ENCODE peak calls at places on chromosome X, in five cellular contexts. One of them, this sample, is unnamed.

GRCh38 chrX:37815366-37815765 is 32.0 kb downstream of the DYNLT3 start:
- DNase-seq in pancreas: no peak
- DNase-seq in CD8-positive, alpha-beta T cell: no peak
- DNase-seq in brain microvascular endothelial cell: no peak
- DNase-seq in vagina: no peak
- DNase-seq in this sample: no peak

GRCh38 chrX:110514498-110514897 is 155.8 kb downstream of the RTL9 start:
- DNase-seq in vagina: no peak
- DNase-seq in CD8-positive, alpha-beta T cell: no peak
- DNase-seq in pancreas: no peak
- DNase-seq in brain microvascular endothelial cell: no peak
- DNase-seq in this sample: no peak

GRCh38 chrX:103215037-103215767 is at the start of gene BEX4:
- DNase-seq in pancreas: peak; percentile 78
- DNase-seq in vagina: no peak
- DNase-seq in brain microvascular endothelial cell: peak; percentile 59
- DNase-seq in CD8-positive, alpha-beta T cell: peak; percentile 80
- DNase-seq in this sample: no peak

GRCh38 chrX:10506781-10507180 is 113.6 kb downstream of the MID1 start:
- DNase-seq in pancreas: no peak
- DNase-seq in CD8-positive, alpha-beta T cell: no peak
- DNase-seq in vagina: no peak
- DNase-seq in brain microvascular endothelial cell: no peak
- DNase-seq in this sample: no peak

GRCh38 chrX:47513697-47514085 is 30.7 kb upstream of the ZNF41 start:
- DNase-seq in CD8-positive, alpha-beta T cell: no peak
- DNase-seq in vagina: no peak
- DNase-seq in pancreas: no peak
- DNase-seq in brain microvascular endothelial cell: peak; percentile 17
- DNase-seq in this sample: no peak

GRCh38 chrX:124239324-124239723 is 93.1 kb upstream of the TEX13D start:
- DNase-seq in brain microvascular endothelial cell: no peak
- DNase-seq in vagina: no peak
- DNase-seq in pancreas: no peak
- DNase-seq in CD8-positive, alpha-beta T cell: no peak
- DNase-seq in this sample: no peak

GRCh38 chrX:11733614-11734013 is 24.4 kb upstream of the MSL3 start:
- DNase-seq in pancreas: no peak
- DNase-seq in CD8-positive, alpha-beta T cell: no peak
- DNase-seq in vagina: no peak
- DNase-seq in brain microvascular endothelial cell: no peak
- DNase-seq in this sample: no peak

GRCh38 chrX:46407753-46408130 is 137.5 kb downstream of the ZNF674 start:
- DNase-seq in brain microvascular endothelial cell: no peak
- DNase-seq in pancreas: no peak
- DNase-seq in vagina: no peak
- DNase-seq in CD8-positive, alpha-beta T cell: no peak
- DNase-seq in this sample: no peak

GRCh38 chrX:29275928-29276327 is 688.7 kb downstream of the IL1RAPL1 start:
- DNase-seq in CD8-positive, alpha-beta T cell: no peak
- DNase-seq in brain microvascular endothelial cell: no peak
- DNase-seq in vagina: no peak
- DNase-seq in pancreas: no peak
- DNase-seq in this sample: no peak

GRCh38 chrX:151100796-151101195 is 75.6 kb upstream of the GPR50 start:
- DNase-seq in vagina: no peak
- DNase-seq in CD8-positive, alpha-beta T cell: no peak
- DNase-seq in pancreas: no peak
- DNase-seq in brain microvascular endothelial cell: no peak
- DNase-seq in this sample: no peak

GRCh38 chrX:11437642-11438379 is 144.6 kb downstream of the AMELX start:
- DNase-seq in CD8-positive, alpha-beta T cell: no peak
- DNase-seq in vagina: no peak
- DNase-seq in brain microvascular endothelial cell: peak; percentile 85
- DNase-seq in pancreas: peak; percentile 17
- DNase-seq in this sample: no peak

GRCh38 chrX:148049441-148049840 is 68.3 kb downstream of the FMR1NB start:
- DNase-seq in CD8-positive, alpha-beta T cell: no peak
- DNase-seq in brain microvascular endothelial cell: no peak
- DNase-seq in pancreas: no peak
- DNase-seq in vagina: no peak
- DNase-seq in this sample: no peak

GRCh38 chrX:117996918-117997480 is 119.6 kb downstream of the KLHL13 start:
- DNase-seq in pancreas: no peak
- DNase-seq in vagina: no peak
- DNase-seq in brain microvascular endothelial cell: no peak
- DNase-seq in CD8-positive, alpha-beta T cell: no peak
- DNase-seq in this sample: no peak

GRCh38 chrX:41468647-41469323 is 21.6 kb downstream of the NYX start:
- DNase-seq in CD8-positive, alpha-beta T cell: no peak
- DNase-seq in pancreas: no peak
- DNase-seq in vagina: no peak
- DNase-seq in brain microvascular endothelial cell: no peak
- DNase-seq in this sample: no peak

GRCh38 chrX:136185409-136186022 is 38.2 kb downstream of the FHL1 start:
- DNase-seq in CD8-positive, alpha-beta T cell: no peak
- DNase-seq in pancreas: no peak
- DNase-seq in brain microvascular endothelial cell: no peak
- DNase-seq in vagina: no peak
- DNase-seq in this sample: no peak

GRCh38 chrX:54230440-54231148 is 47.5 kb upstream of the FAM120C start:
- DNase-seq in CD8-positive, alpha-beta T cell: no peak
- DNase-seq in brain microvascular endothelial cell: no peak
- DNase-seq in vagina: no peak
- DNase-seq in pancreas: no peak
- DNase-seq in this sample: no peak

GRCh38 chrX:19334945-19335626 is 8.6 kb upstream of the PDHA1 start:
- DNase-seq in pancreas: no peak
- DNase-seq in brain microvascular endothelial cell: peak; percentile 9
- DNase-seq in vagina: no peak
- DNase-seq in CD8-positive, alpha-beta T cell: no peak
- DNase-seq in this sample: no peak

GRCh38 chrX:25998687-25999086 is 139.5 kb upstream of the MAGEB18 start:
- DNase-seq in CD8-positive, alpha-beta T cell: no peak
- DNase-seq in vagina: no peak
- DNase-seq in brain microvascular endothelial cell: no peak
- DNase-seq in pancreas: no peak
- DNase-seq in this sample: no peak

GRCh38 chrX:41273638-41274037 is 60.3 kb upstream of the DDX3X start:
- DNase-seq in CD8-positive, alpha-beta T cell: no peak
- DNase-seq in vagina: no peak
- DNase-seq in brain microvascular endothelial cell: no peak
- DNase-seq in pancreas: no peak
- DNase-seq in this sample: no peak

GRCh38 chrX:138191998-138192397 is 519.5 kb downstream of the FGF13 start:
- DNase-seq in brain microvascular endothelial cell: peak; percentile 20
- DNase-seq in pancreas: peak; percentile 10
- DNase-seq in vagina: no peak
- DNase-seq in CD8-positive, alpha-beta T cell: no peak
- DNase-seq in this sample: no peak

GRCh38 chrX:3545901-3546300 is 167.5 kb downstream of the PRKX start:
- DNase-seq in brain microvascular endothelial cell: no peak
- DNase-seq in CD8-positive, alpha-beta T cell: no peak
- DNase-seq in vagina: no peak
- DNase-seq in pancreas: no peak
- DNase-seq in this sample: no peak

GRCh38 chrX:106177106-106177981 is 9.2 kb downstream of the PWWP3B start:
- DNase-seq in brain microvascular endothelial cell: peak; percentile 61
- DNase-seq in pancreas: peak; percentile 30
- DNase-seq in CD8-positive, alpha-beta T cell: no peak
- DNase-seq in vagina: no peak
- DNase-seq in this sample: no peak

GRCh38 chrX:40205471-40205870 is 107.7 kb upstream of the BCOR start:
- DNase-seq in vagina: no peak
- DNase-seq in pancreas: no peak
- DNase-seq in CD8-positive, alpha-beta T cell: no peak
- DNase-seq in brain microvascular endothelial cell: no peak
- DNase-seq in this sample: no peak

GRCh38 chrX:135345328-135345645 is 36.0 kb downstream of the ETDC start:
- DNase-seq in pancreas: peak; percentile 66
- DNase-seq in vagina: no peak
- DNase-seq in brain microvascular endothelial cell: peak; percentile 27
- DNase-seq in CD8-positive, alpha-beta T cell: no peak
- DNase-seq in this sample: no peak

GRCh38 chrX:19879181-19879580 is 8.2 kb downstream of the SH3KBP1 start:
- DNase-seq in CD8-positive, alpha-beta T cell: no peak
- DNase-seq in pancreas: no peak
- DNase-seq in vagina: no peak
- DNase-seq in brain microvascular endothelial cell: no peak
- DNase-seq in this sample: no peak

GRCh38 chrX:51006068-51006467 is 95.5 kb downstream of the BMP15 start:
- DNase-seq in vagina: no peak
- DNase-seq in pancreas: no peak
- DNase-seq in CD8-positive, alpha-beta T cell: no peak
- DNase-seq in brain microvascular endothelial cell: no peak
- DNase-seq in this sample: no peak

GRCh38 chrX:102599950-102600579 is 750 bp downstream of the ARMCX5 start:
- DNase-seq in pancreas: no peak
- DNase-seq in CD8-positive, alpha-beta T cell: no peak
- DNase-seq in vagina: no peak
- DNase-seq in brain microvascular endothelial cell: peak; percentile 11
- DNase-seq in this sample: no peak

GRCh38 chrX:39519213-39519544 is 578.6 kb downstream of the BCOR start:
- DNase-seq in brain microvascular endothelial cell: no peak
- DNase-seq in vagina: no peak
- DNase-seq in pancreas: peak; percentile 29
- DNase-seq in CD8-positive, alpha-beta T cell: no peak
- DNase-seq in this sample: no peak

GRCh38 chrX:19991350-19991718 is 473 bp upstream of the BCLAF3 start:
- DNase-seq in CD8-positive, alpha-beta T cell: no peak
- DNase-seq in vagina: no peak
- DNase-seq in brain microvascular endothelial cell: no peak
- DNase-seq in pancreas: no peak
- DNase-seq in this sample: no peak

GRCh38 chrX:2696698-2697215 is 5.7 kb downstream of the CD99 start:
- DNase-seq in pancreas: no peak
- DNase-seq in CD8-positive, alpha-beta T cell: peak; percentile 49
- DNase-seq in brain microvascular endothelial cell: peak; percentile 84
- DNase-seq in vagina: no peak
- DNase-seq in this sample: no peak

GRCh38 chrX:8811611-8812010 is 10.4 kb upstream of the FAM9A start:
- DNase-seq in vagina: no peak
- DNase-seq in pancreas: no peak
- DNase-seq in CD8-positive, alpha-beta T cell: no peak
- DNase-seq in brain microvascular endothelial cell: no peak
- DNase-seq in this sample: no peak
- H3K4me3 ChIP-seq in vagina: no peak overlapping the region
- H3K4me3 ChIP-seq in pancreas: no peak overlapping the region
- H3K4me3 ChIP-seq in CD8-positive, alpha-beta T cell: no peak overlapping the region
- H3K4me3 ChIP-seq in brain microvascular endothelial cell: no peak overlapping the region
- H3K4me3 ChIP-seq in this sample: no peak overlapping the region

DNA sequence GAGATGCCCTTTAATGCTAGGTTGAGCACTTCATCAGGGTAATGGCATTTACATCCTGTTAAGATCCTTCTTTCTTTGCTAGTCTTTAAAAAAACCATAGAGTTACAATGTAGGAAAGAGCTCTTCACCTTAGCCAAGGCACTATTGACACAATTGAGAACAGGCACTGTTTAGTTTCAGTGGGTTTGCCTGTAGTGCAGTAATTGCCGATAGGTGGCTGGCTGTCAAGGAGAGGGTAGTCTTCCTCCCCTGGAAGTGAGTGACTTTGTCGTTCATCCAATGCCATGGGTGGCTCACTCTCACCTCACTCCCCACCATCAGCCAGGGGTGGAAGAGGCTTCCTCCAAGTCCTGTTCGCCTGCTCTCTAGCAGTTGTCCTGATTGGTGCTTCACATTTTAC is 34.7 kb downstream of the SMS start:
- DNase-seq in vagina: no peak
- DNase-seq in brain microvascular endothelial cell: no peak
- DNase-seq in CD8-positive, alpha-beta T cell: no peak
- DNase-seq in pancreas: no peak
- DNase-seq in this sample: no peak
- H3K36me3 ChIP-seq in vagina: peaks cover 10% of the 10 kb centered on the region
- H3K36me3 ChIP-seq in brain microvascular endothelial cell: peaks cover 12% of the 10 kb centered on the region
- H3K36me3 ChIP-seq in CD8-positive, alpha-beta T cell: no peaks in the 10 kb centered on the region
- H3K36me3 ChIP-seq in pancreas: no peaks in the 10 kb centered on the region
- H3K36me3 ChIP-seq in this sample: no peaks in the 10 kb centered on the region

GRCh38 chrX:79336869-79337815 is 30.0 kb downstream of the ITM2A start:
- DNase-seq in brain microvascular endothelial cell: no peak
- DNase-seq in pancreas: no peak
- DNase-seq in CD8-positive, alpha-beta T cell: no peak
- DNase-seq in vagina: no peak
- DNase-seq in this sample: no peak
- TF ChIP-seq CTCF in brain microvascular endothelial cell: no peak
- TF ChIP-seq CTCF in pancreas: no peak
- TF ChIP-seq CTCF in CD8-positive, alpha-beta T cell: no peak
- TF ChIP-seq CTCF in vagina: no peak
- TF ChIP-seq CTCF in this sample: no peak

DNA sequence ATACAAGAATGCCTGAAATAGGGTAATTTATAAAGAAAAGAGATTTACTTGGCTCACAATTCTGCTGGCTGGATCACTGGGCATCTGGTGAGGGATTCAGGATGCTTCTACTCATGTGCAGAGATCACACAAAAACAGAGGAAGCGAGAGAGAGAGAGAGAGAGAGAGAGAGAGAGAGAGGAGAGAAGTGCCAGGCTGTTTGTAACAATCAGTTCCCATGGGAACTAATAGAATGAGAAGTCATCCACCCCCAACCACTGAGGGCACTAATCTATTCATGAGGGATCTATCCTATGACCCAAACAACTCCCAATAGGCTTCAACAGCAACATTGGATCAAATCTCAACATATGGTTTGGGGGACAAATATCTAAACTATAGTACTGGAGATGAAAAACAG is 66.3 kb upstream of the FAM9A start:
- DNase-seq in brain microvascular endothelial cell: no peak
- DNase-seq in vagina: no peak
- DNase-seq in CD8-positive, alpha-beta T cell: no peak
- DNase-seq in pancreas: no peak
- DNase-seq in this sample: no peak
- H3K4me3 ChIP-seq in brain microvascular endothelial cell: no peak overlapping the region
- H3K4me3 ChIP-seq in vagina: no peak overlapping the region
- H3K4me3 ChIP-seq in CD8-positive, alpha-beta T cell: no peak overlapping the region
- H3K4me3 ChIP-seq in pancreas: no peak overlapping the region
- H3K4me3 ChIP-seq in this sample: no peak overlapping the region

GRCh38 chrX:48904180-48904579 is 6.5 kb downstream of the PQBP1 start:
- DNase-seq in vagina: no peak
- DNase-seq in CD8-positive, alpha-beta T cell: no peak
- DNase-seq in brain microvascular endothelial cell: no peak
- DNase-seq in pancreas: no peak
- DNase-seq in this sample: no peak

GRCh38 chrX:48902776-48903175 is 5.0 kb downstream of the PQBP1 start:
- DNase-seq in vagina: no peak
- DNase-seq in brain microvascular endothelial cell: no peak
- DNase-seq in pancreas: no peak
- DNase-seq in CD8-positive, alpha-beta T cell: no peak
- DNase-seq in this sample: no peak

GRCh38 chrX:48904626-48905025 is 6.8 kb downstream of the SLC35A2 start:
- DNase-seq in pancreas: no peak
- DNase-seq in brain microvascular endothelial cell: no peak
- DNase-seq in vagina: no peak
- DNase-seq in CD8-positive, alpha-beta T cell: no peak
- DNase-seq in this sample: no peak

GRCh38 chrX:48902135-48902534 is 4.4 kb downstream of the PQBP1 start:
- DNase-seq in pancreas: no peak
- DNase-seq in vagina: no peak
- DNase-seq in CD8-positive, alpha-beta T cell: no peak
- DNase-seq in brain microvascular endothelial cell: no peak
- DNase-seq in this sample: no peak

GRCh38 chrX:48903290-48903689 is 5.6 kb downstream of the PQBP1 start:
- DNase-seq in CD8-positive, alpha-beta T cell: no peak
- DNase-seq in brain microvascular endothelial cell: no peak
- DNase-seq in pancreas: no peak
- DNase-seq in vagina: no peak
- DNase-seq in this sample: no peak
- H3K36me3 ChIP-seq in CD8-positive, alpha-beta T cell: peaks cover 24% of the 10 kb centered on the region
- H3K36me3 ChIP-seq in brain microvascular endothelial cell: peaks cover 15% of the 10 kb centered on the region
- H3K36me3 ChIP-seq in pancreas: peaks cover 5% of the 10 kb centered on the region
- H3K36me3 ChIP-seq in vagina: peaks cover 20% of the 10 kb centered on the region
- H3K36me3 ChIP-seq in this sample: no peaks in the 10 kb centered on the region

This sample was measured in kidney epithelial cell.